ENCODE peak calls at places on chromosomes 1 and 21, in four cellular contexts. One of them, this sample, is unnamed.

GRCh38 chr1:5615076-5615475 is 377.1 kb downstream of the NPHP4 start:
- DNase-seq in mucosa of descending colon: no peak
- DNase-seq in HCT116: no peak
- DNase-seq in Calu3: no peak
- DNase-seq in this sample: no peak

GRCh38 chr1:175009532-175009931 is 9.8 kb downstream of the CACYBP start:
- DNase-seq in mucosa of descending colon: no peak
- DNase-seq in HCT116: no peak
- DNase-seq in Calu3: no peak
- DNase-seq in this sample: no peak

GRCh38 chr1:224524679-224525078 is 90.1 kb upstream of the WDR26 start:
- DNase-seq in mucosa of descending colon: no peak
- DNase-seq in HCT116: no peak
- DNase-seq in Calu3: no peak
- DNase-seq in this sample: no peak

GRCh38 chr1:71046891-71047634 is 553 bp downstream of the PTGER3 start:
- DNase-seq in mucosa of descending colon: peak; percentile 10
- DNase-seq in HCT116: no peak
- DNase-seq in Calu3: peak; percentile 16
- DNase-seq in this sample: peak; percentile 37

GRCh38 chr21:38467369-38467768 is 30.9 kb downstream of the ERG start:
- DNase-seq in mucosa of descending colon: no peak
- DNase-seq in HCT116: no peak
- DNase-seq in Calu3: no peak
- DNase-seq in this sample: no peak

GRCh38 chr1:232748910-232749368 is 56.3 kb upstream of the MAP10 start:
- DNase-seq in mucosa of descending colon: no peak
- DNase-seq in HCT116: no peak
- DNase-seq in Calu3: no peak
- DNase-seq in this sample: no peak

GRCh38 chr1:24027838-24028468 is 47.8 kb upstream of the SRSF10 start:
- DNase-seq in mucosa of descending colon: no peak
- DNase-seq in HCT116: no peak
- DNase-seq in Calu3: no peak
- DNase-seq in this sample: no peak

GRCh38 chr1:158943059-158943458 is 11.7 kb downstream of the PYHIN1 start:
- DNase-seq in mucosa of descending colon: no peak
- DNase-seq in HCT116: no peak
- DNase-seq in Calu3: no peak
- DNase-seq in this sample: no peak

GRCh38 chr1:243268751-243269460 is 13.1 kb downstream of the SDCCAG8 start:
- DNase-seq in mucosa of descending colon: no peak
- DNase-seq in HCT116: no peak
- DNase-seq in Calu3: peak; percentile 55
- DNase-seq in this sample: no peak

GRCh38 chr21:43811262-43812105 is 22.1 kb downstream of the RRP1 start:
- DNase-seq in mucosa of descending colon: no peak
- DNase-seq in HCT116: no peak
- DNase-seq in Calu3: no peak
- DNase-seq in this sample: no peak

GRCh38 chr1:209326876-209327275 is 256.6 kb upstream of the CAMK1G start:
- DNase-seq in mucosa of descending colon: no peak
- DNase-seq in HCT116: no peak
- DNase-seq in Calu3: no peak
- DNase-seq in this sample: no peak

GRCh38 chr1:205916541-205916940 is 26.7 kb downstream of the SLC26A9 start:
- DNase-seq in mucosa of descending colon: no peak
- DNase-seq in HCT116: no peak
- DNase-seq in Calu3: no peak
- DNase-seq in this sample: no peak

GRCh38 chr1:108209456-108210108 is 9.4 kb upstream of the SLC25A24 start:
- DNase-seq in mucosa of descending colon: no peak
- DNase-seq in HCT116: no peak
- DNase-seq in Calu3: no peak
- DNase-seq in this sample: no peak

DNA sequence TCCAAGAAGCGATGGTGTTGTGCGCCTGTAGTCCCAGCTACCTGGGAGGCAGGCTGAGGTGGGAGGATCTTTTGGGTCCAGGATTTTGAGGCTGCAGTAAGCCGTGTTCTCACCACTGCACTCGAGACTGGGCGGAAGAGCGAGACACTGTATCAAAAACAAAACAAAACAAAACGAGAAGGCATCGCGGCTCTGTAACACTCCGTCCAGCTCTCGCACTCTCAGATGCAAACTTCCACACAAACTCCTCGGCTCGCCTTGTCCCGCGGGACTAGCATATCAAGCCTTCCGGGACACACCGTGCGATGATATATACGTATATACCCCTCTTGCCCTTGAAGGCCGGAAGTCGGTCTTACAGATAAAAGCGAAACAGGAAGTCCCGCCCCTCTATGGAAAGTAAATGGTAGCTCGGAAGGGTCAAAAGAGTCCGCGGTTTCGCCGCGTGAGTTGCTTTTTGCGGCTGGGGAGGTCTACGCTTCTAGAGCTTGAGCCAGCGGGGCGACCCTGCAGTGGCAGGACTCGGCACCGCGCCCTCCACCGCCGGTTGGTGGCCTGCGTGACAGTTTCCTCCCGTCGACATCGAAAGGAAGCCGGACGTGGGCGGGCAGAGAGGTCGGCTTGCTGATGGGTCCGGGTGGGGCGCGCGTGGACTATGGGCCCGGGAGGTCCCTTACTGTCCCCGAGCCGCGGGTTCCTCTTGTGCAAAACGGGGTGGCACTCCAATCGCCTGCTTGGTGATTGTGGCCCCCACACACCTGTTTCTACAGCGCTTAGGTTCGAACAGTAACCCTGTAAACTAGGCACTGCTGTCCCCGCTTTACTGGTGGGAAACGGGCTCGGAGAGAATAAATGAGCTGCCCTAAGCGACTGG is at the start of gene COA6:
- DNase-seq in mucosa of descending colon: peak; percentile 96
- DNase-seq in HCT116: peak; percentile 97
- DNase-seq in Calu3: peak; percentile 89
- DNase-seq in this sample: peak; percentile 89
- TF ChIP-seq CTCF in mucosa of descending colon: no peak
- TF ChIP-seq CTCF in HCT116: no peak
- TF ChIP-seq CTCF in Calu3: no peak
- TF ChIP-seq CTCF in this sample: no peak

GRCh38 chr1:25694167-25694566 is 77.6 kb downstream of the MAN1C1 start:
- DNase-seq in mucosa of descending colon: peak; percentile 40
- DNase-seq in HCT116: no peak
- DNase-seq in Calu3: no peak
- DNase-seq in this sample: no peak

GRCh38 chr1:25694591-25695007 is 78.0 kb downstream of the MAN1C1 start:
- DNase-seq in mucosa of descending colon: no peak
- DNase-seq in HCT116: no peak
- DNase-seq in Calu3: no peak
- DNase-seq in this sample: no peak

GRCh38 chr1:25697426-25698220 is 81.0 kb downstream of the MAN1C1 start:
- DNase-seq in mucosa of descending colon: no peak
- DNase-seq in HCT116: no peak
- DNase-seq in Calu3: no peak
- DNase-seq in this sample: no peak

GRCh38 chr1:25695991-25696330 is 79.4 kb downstream of the MAN1C1 start:
- DNase-seq in mucosa of descending colon: no peak
- DNase-seq in HCT116: no peak
- DNase-seq in Calu3: no peak
- DNase-seq in this sample: no peak

DNA sequence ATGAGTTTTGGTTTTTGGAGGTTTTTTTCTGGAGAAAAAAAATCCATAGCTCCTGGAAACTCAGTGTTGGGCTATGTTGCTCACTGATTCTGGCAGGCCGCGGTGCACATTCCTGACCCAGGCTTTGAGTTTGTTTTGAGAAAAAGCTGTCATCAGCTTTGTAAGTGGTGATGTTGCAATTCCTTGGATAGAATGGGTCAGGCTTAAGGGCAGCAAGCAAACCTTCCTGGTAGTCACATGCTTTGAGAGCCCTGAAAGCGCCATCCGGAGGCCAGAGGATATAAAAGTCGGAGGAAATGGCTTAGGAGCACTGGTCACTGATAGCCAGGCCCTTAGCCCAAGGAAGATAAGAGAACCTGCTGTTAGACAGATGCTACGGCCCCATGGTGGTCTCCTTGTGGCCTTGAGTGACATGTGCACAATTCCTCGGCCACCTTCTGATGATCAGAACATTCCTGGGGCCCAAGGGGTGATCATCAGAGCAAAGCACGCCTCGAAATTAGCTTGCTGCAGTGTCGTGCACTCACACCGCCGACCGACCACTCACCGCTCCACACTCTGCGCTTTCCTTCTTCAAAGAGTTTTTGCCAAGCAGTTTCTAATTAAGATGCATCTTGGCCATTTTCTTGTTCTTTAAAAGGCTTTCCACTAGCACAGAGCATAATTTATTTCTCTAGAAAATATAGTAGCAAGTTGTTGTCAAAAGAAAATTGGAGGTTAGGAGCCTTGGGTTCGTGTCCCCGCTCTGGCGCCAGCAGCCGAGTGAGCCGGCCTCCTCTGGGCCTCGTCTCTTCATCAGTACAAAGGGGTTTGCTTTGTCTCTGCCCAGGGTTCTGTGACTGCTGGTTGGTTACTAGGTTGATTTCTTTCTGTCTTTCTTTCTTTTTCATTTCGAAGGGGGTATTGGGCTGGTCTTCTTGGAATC is 78.7 kb downstream of the MAN1C1 start:
- DNase-seq in mucosa of descending colon: peak; percentile 56
- DNase-seq in HCT116: no peak
- DNase-seq in Calu3: peak; percentile 14
- DNase-seq in this sample: peak; percentile 35
- TF ChIP-seq CTCF in mucosa of descending colon: no peak
- TF ChIP-seq CTCF in HCT116: peak; percentile 49
- TF ChIP-seq CTCF in Calu3: no peak
- TF ChIP-seq CTCF in this sample: no peak

DNA sequence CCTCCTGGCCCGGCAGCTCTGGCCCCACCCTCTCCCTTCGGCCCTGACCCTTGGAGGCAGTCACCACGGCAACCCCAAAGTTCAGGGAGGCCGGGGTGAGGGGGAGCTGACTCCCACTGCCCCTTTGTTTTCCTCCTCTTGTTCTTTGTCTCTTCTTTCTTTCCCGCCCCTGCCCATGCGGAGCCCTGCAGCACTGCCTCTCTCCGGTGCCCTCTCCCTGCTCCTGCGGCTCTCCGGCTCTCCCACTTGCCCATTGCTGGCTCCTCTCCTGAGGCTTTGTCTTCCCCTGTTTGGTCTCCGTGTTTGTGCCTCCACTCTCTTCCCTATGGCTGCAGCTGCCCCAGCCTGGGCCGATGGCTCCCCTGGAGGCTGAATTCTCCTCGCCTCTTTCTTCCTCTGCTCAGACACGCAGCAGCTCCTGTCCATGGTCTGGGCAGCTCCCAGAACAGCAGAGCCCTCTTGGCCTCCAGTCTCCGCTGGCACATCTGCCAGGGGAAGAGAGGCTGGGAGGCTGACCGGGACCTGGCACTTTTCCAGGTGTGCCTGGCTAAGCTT is 5.8 kb downstream of the CELSR2 start:
- DNase-seq in mucosa of descending colon: no peak
- DNase-seq in HCT116: no peak
- DNase-seq in Calu3: no peak
- DNase-seq in this sample: no peak
- TF ChIP-seq CTCF in mucosa of descending colon: no peak
- TF ChIP-seq CTCF in HCT116: no peak
- TF ChIP-seq CTCF in Calu3: no peak
- TF ChIP-seq CTCF in this sample: no peak

GRCh38 chr1:240457203-240457602 is 154.8 kb downstream of the GREM2 start:
- DNase-seq in mucosa of descending colon: no peak
- DNase-seq in HCT116: no peak
- DNase-seq in Calu3: no peak
- DNase-seq in this sample: no peak

GRCh38 chr1:240455228-240455821 is 156.6 kb downstream of the GREM2 start:
- DNase-seq in mucosa of descending colon: peak; percentile 10
- DNase-seq in HCT116: no peak
- DNase-seq in Calu3: peak; percentile 27
- DNase-seq in this sample: no peak
- TF ChIP-seq CTCF in mucosa of descending colon: peak; percentile 11
- TF ChIP-seq CTCF in HCT116: no peak
- TF ChIP-seq CTCF in Calu3: peak; percentile 37
- TF ChIP-seq CTCF in this sample: no peak

GRCh38 chr1:198756470-198756869 is 117.6 kb downstream of the PTPRC start:
- DNase-seq in mucosa of descending colon: no peak
- DNase-seq in HCT116: no peak
- DNase-seq in Calu3: no peak
- DNase-seq in this sample: no peak
- TF ChIP-seq CTCF in mucosa of descending colon: no peak
- TF ChIP-seq CTCF in HCT116: peak; percentile 7
- TF ChIP-seq CTCF in Calu3: no peak
- TF ChIP-seq CTCF in this sample: no peak